ENCODE peak calls at places on chromosomes 16 and 17, in ten cellular contexts. P, X, C, K, T, E, W, V, F and B are unnamed samples.

GRCh38 chr16:75099738-75100615 is 16.6 kb downstream of the LDHD start:
- DNase-seq in E (no peak), F (peak), K (peak), P (no peak), T (peak), C (peak), X (no peak), V (no peak), W (no peak), B (no peak)

GRCh38 chr17:18100616-18101015 is 7.9 kb upstream of the MYO15A start:
- DNase-seq in K (no peak), V (no peak), C (no peak), F (no peak), W (no peak), P (no peak), X (no peak), T (no peak), E (no peak), B (no peak)

GRCh38 chr17:38877130-38877851 is 7.4 kb downstream of the LASP1 start:
- DNase-seq in X (no peak), P (no peak), C (peak), W (no peak), V (no peak), F (peak), T (peak), K (peak), E (no peak), B (no peak)

GRCh38 chr17:39777534-39778365 is 40.0 kb downstream of the GRB7 start:
- DNase-seq in P (no peak), T (no peak), K (peak), X (no peak), F (peak), V (no peak), W (no peak), E (no peak), C (no peak), B (no peak)

GRCh38 chr16:4180511-4180910 is 61.4 kb downstream of the SRL start:
- DNase-seq in P (no peak), V (no peak), K (no peak), C (no peak), E (no peak), X (no peak), F (no peak), W (no peak), T (no peak), B (no peak)

GRCh38 chr16:86926146-86926545 is 347.8 kb downstream of the FOXL1 start:
- DNase-seq in W (no peak), E (no peak), P (no peak), F (no peak), T (no peak), K (no peak), X (no peak), V (no peak), C (no peak), B (no peak)

GRCh38 chr17:62656446-62656845 is 29.0 kb downstream of the MRC2 start:
- DNase-seq in F (no peak), P (no peak), E (no peak), X (no peak), V (no peak), K (no peak), T (no peak), W (no peak), C (no peak), B (no peak)

GRCh38 chr16:64440421-64440831 is 681.4 kb downstream of the CDH11 start:
- DNase-seq in F (no peak), K (no peak), P (no peak), V (peak), E (peak), W (no peak), C (peak), X (peak), T (no peak), B (no peak)

GRCh38 chr16:84686702-84687298 is 13.0 kb upstream of the USP10 start:
- DNase-seq in V (peak), E (no peak), K (no peak), T (no peak), F (peak), P (no peak), C (no peak), W (no peak), X (no peak), B (no peak)

GRCh38 chr17:51118330-51119195 is 2.1 kb downstream of the SPAG9 start:
- DNase-seq in K (no peak), T (no peak), F (peak), E (no peak), V (peak), X (no peak), P (no peak), C (no peak), W (no peak), B (no peak)

GRCh38 chr17:4532860-4533521 is 22.2 kb downstream of the MYBBP1A start:
- DNase-seq in W (no peak), E (no peak), F (no peak), V (no peak), T (no peak), C (no peak), K (no peak), P (no peak), X (no peak), B (no peak)

GRCh38 chr17:79033741-79034501 is 10.0 kb downstream of the C1QTNF1 start:
- DNase-seq in X (peak), F (no peak), K (peak), E (no peak), C (peak), P (peak), T (no peak), V (no peak), W (peak), B (no peak)

GRCh38 chr17:83080641-83081560 is 1.5 kb downstream of the METRNL start:
- DNase-seq in K (peak), F (peak), V (no peak), W (no peak), C (peak), T (peak), E (peak), P (no peak), X (peak), B (no peak)

GRCh38 chr16:75224281-75224680 is 5.5 kb downstream of the CTRB1 start:
- DNase-seq in E (no peak), W (no peak), F (no peak), P (no peak), K (no peak), T (no peak), X (no peak), C (no peak), V (no peak), B (no peak)

GRCh38 chr17:59423137-59423703 is 91.8 kb downstream of the YPEL2 start:
- DNase-seq in W (peak), K (peak), E (peak), F (no peak), P (no peak), V (peak), C (no peak), X (peak), T (no peak), B (no peak)

GRCh38 chr17:38701504-38702165 is 3.4 kb upstream of the MLLT6 start:
- DNase-seq in V (peak), E (peak), W (no peak), X (peak), T (peak), F (peak), C (no peak), P (no peak), K (no peak), B (no peak)

GRCh38 chr16:58501242-58502131 is 1.5 kb downstream of the NDRG4 start:
- DNase-seq in W (no peak), X (no peak), P (peak), C (no peak), T (peak), K (peak), E (no peak), V (no peak), F (peak), B (no peak)

GRCh38 chr17:40281663-40282062 is 6.0 kb upstream of the CDC6 start:
- DNase-seq in P (no peak), X (no peak), C (no peak), V (no peak), F (peak), E (no peak), K (peak), W (no peak), T (no peak), B (no peak)

GRCh38 chr17:17443173-17443572 is 33.6 kb upstream of the MED9 start:
- DNase-seq in C (no peak), E (no peak), P (no peak), V (no peak), X (no peak), K (no peak), W (no peak), T (no peak), F (no peak), B (no peak)

GRCh38 chr16:8996891-8997290 is 33.2 kb upstream of the USP7 start:
- DNase-seq in X (peak), T (no peak), V (peak), W (no peak), K (peak), C (no peak), F (peak), E (peak), P (no peak), B (no peak)

GRCh38 chr17:51474764-51475163 is 214.4 kb downstream of the UTP18 start:
- DNase-seq in T (no peak), W (no peak), K (no peak), F (no peak), E (no peak), X (no peak), P (no peak), C (no peak), V (no peak), B (no peak)

GRCh38 chr17:79740413-79740812 is 9.7 kb downstream of the ENPP7 start:
- DNase-seq in T (no peak), K (no peak), E (peak), X (peak), F (no peak), V (peak), W (no peak), P (no peak), C (no peak), B (no peak)

GRCh38 chr17:6079155-6079554 is 9.0 kb downstream of the WSCD1 start:
- DNase-seq in T (no peak), X (no peak), W (no peak), C (no peak), P (no peak), F (no peak), V (no peak), K (no peak), E (no peak), B (no peak)

GRCh38 chr16:88633684-88634140 is 4.7 kb upstream of the IL17C start:
- DNase-seq in K (peak), F (peak), P (no peak), E (peak), T (no peak), X (no peak), V (peak), C (peak), W (no peak), B (no peak)

GRCh38 chr17:18921912-18922451 is 30.0 kb upstream of the SLC5A10 start:
- DNase-seq in V (peak), F (peak), T (no peak), P (no peak), W (no peak), C (no peak), E (peak), X (peak), K (no peak), B (no peak)

GRCh38 chr16:79767597-79768280 is 167.2 kb upstream of the MAF start:
- DNase-seq in W (no peak), F (no peak), T (no peak), P (no peak), X (peak), E (peak), K (peak), C (peak), V (peak), B (no peak)

GRCh38 chr17:731943-732787 is at the start of gene TLCD3A:
- DNase-seq in P (peak), V (peak), K (peak), C (peak), W (peak), T (peak), E (peak), X (peak), F (peak), B (peak)

GRCh38 chr17:44199553-44200477 is at the start of gene ATXN7L3:
- DNase-seq in X (peak), W (peak), V (peak), P (peak), T (peak), C (peak), E (peak), F (peak), K (peak), B (peak)
- TF ChIP-seq CTCF in X (no peak), W (no peak), V (no peak), P (no peak), T (no peak), C (no peak), E (no peak), F (no peak), K (no peak), B (no peak)

GRCh38 chr16:50680907-50681885 is at the start of gene SNX20:
- DNase-seq in F (peak), E (no peak), K (peak), T (peak), X (no peak), C (no peak), P (peak), W (peak), V (no peak), B (no peak)

GRCh38 chr16:50684823-50685455 is 3.8 kb upstream of the SNX20 start:
- DNase-seq in E (no peak), T (no peak), K (no peak), X (no peak), W (no peak), C (no peak), V (no peak), P (no peak), F (peak), B (no peak)

GRCh38 chr16:50685456-50686058 is 4.4 kb upstream of the SNX20 start:
- DNase-seq in V (no peak), F (no peak), W (no peak), T (no peak), X (no peak), E (no peak), P (no peak), K (no peak), C (no peak), B (no peak)

GRCh38 chr16:50680556-50680893 is 587 bp downstream of the SNX20 start:
- DNase-seq in X (no peak), P (no peak), V (no peak), T (no peak), C (no peak), E (no peak), W (no peak), F (no peak), K (no peak), B (no peak)

DNA sequence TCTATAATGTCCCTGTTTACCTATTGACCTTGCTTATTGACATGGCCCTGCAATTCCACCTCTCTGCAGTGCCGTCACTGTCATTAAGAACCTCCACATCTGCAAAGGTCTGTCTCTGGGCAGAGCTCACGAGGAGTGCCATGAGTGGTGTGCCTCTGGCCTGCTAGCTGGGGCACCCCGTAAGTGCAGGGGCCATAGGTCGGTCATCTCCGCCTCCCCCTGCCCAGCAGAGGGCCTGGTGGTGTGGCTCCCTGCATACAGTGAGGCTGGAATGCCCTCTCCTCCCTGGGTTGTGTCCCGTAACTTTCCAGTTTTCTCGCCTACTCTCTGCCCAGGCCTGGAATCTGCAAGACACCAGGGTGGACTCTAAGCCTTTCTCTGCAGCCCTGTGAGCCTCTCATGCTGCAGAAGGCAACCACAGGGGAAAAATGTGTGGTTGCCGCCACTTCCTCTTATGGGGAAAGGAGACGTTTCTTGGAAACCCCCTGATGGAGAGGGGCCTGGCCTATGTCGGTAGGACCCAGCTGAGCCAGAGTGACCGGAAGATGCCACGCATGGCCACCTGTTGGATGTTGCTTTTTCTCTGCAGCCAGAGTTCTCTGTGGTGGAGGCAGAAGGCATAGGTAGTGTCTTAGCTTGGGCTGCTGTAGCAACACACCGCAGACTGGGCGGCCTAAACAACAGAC is 2.7 kb upstream of the SNX20 start:
- DNase-seq in P (no peak), C (no peak), W (no peak), F (peak), X (no peak), K (no peak), T (peak), E (no peak), V (no peak), B (no peak)
- TF ChIP-seq CTCF in P (no peak), C (no peak), W (no peak), F (no peak), X (no peak), K (peak), T (no peak), E (no peak), V (no peak), B (no peak)

GRCh38 chr17:81667754-81668153 is 1.2 kb downstream of the CCDC137 start:
- DNase-seq in F (no peak), P (no peak), C (no peak), T (no peak), X (no peak), W (no peak), K (peak), V (no peak), E (no peak), B (no peak)
- TF ChIP-seq CTCF in F (no peak), P (no peak), C (no peak), T (no peak), X (no peak), W (no peak), K (peak), V (no peak), E (no peak), B (no peak)

GRCh38 chr17:29567362-29568330 is 809 bp upstream of the ABHD15 start:
- DNase-seq in E (no peak), T (peak), F (peak), K (peak), X (peak), V (peak), W (peak), P (peak), C (peak), B (peak)
- TF ChIP-seq CTCF in E (peak), T (peak), F (peak), K (peak), X (peak), V (peak), W (peak), P (peak), C (no peak), B (peak)

GRCh38 chr17:42181851-42182207 is 887 bp upstream of the KCNH4 start:
- DNase-seq in V (no peak), W (no peak), T (no peak), P (no peak), E (no peak), C (no peak), X (no peak), K (no peak), F (no peak), B (no peak)

GRCh38 chr17:42184717-42185496 is at the start of gene HCRT:
- DNase-seq in X (no peak), F (no peak), W (no peak), E (no peak), K (no peak), P (no peak), T (no peak), V (no peak), C (no peak), B (no peak)

GRCh38 chr17:42183741-42184711 is 1.2 kb downstream of the HCRT start:
- DNase-seq in V (peak), E (peak), K (peak), F (peak), P (no peak), C (peak), X (peak), T (peak), W (peak), B (peak)

GRCh38 chr17:42180922-42181850 is at the start of gene KCNH4:
- DNase-seq in P (no peak), C (peak), K (peak), E (peak), F (peak), X (peak), V (peak), W (peak), T (peak), B (peak)

DNA sequence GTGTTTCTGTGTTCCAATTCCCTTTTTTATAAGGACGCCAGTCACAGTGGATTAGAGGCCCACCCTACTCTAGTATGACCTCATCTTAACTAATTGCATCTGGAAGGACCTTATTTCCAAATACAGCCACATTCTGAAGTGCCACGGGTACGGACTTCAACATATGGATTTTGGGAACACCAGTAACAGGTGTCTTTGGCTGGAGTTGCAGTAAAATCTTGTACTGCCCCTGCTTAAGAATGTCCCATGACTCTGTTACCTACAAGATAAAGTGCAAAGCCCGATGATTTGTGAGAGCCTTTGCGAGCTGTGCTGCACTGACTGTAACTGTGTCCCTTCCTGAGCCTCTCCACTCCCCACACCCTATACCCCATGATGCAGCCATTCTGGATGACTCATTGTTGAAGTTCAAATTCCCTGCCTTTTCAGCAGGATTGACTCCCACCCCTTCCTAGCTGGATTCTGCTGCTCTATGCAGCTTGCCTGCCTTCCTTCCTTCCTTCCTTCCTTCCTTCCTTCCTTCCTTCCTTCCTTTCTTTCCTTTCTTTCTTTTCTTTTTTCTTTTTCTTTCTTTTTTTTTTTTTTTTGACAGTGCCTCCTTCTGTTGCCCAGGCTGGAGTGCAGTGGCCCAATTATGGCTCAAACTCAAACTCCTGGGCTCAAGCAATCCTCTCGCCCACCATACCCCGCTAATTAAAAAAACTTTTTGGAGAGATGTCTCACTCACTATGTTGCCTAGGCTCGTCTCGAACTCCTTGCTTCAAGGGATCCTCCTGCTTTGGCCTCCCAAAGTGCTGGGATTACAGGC is 2.1 kb downstream of the HCRT start:
- DNase-seq in E (peak), C (no peak), W (no peak), P (no peak), F (no peak), K (no peak), V (peak), X (peak), T (no peak), B (no peak)
- TF ChIP-seq CTCF in E (no peak), C (no peak), W (no peak), P (no peak), F (no peak), K (no peak), V (no peak), X (no peak), T (no peak), B (no peak)